ENCODE peak calls at places on chromosomes 7 and 10, in ten cellular contexts. T is thoracic aorta, K is heart right ventricle, Q is sigmoid colon, U is astrocyte, S is coronary artery, H is stomach, B is tibial artery, C is right lobe of liver, W is astrocyte of the cerebellum. Z is an unnamed sample.
A peak's percentile ranks its signal among the peaks of the same experiment; 100 is the strongest.

GRCh38 chr10:29409241-29410051 is 120.6 kb downstream of the LYZL1 start:
- DNase-seq in T (peak; percentile 13), K (peak; percentile 82), Q (peak; percentile 89), U (peak; percentile 61), S (peak; percentile 85), H (peak; percentile 79), B (peak; percentile 86), C (peak; percentile 81), W (no peak), Z (no peak)

GRCh38 chr10:103576862-103577261 is 83.4 kb downstream of the NEURL1 start:
- DNase-seq in T (no peak), K (no peak), Q (no peak), U (no peak), S (no peak), H (peak; percentile 59), B (no peak), C (no peak), W (no peak), Z (no peak)

GRCh38 chr10:124493191-124493936 is 31.7 kb downstream of the LHPP start:
- DNase-seq in T (no peak), K (no peak), Q (no peak), U (no peak), S (no peak), H (no peak), B (no peak), C (no peak), W (no peak), Z (no peak)

GRCh38 chr7:30726296-30727006 is 25.5 kb upstream of the INMT start:
- DNase-seq in T (no peak), K (no peak), Q (no peak), U (no peak), S (no peak), H (no peak), B (no peak), C (no peak), W (no peak), Z (no peak)

GRCh38 chr7:4204530-4205165 is 477.4 kb upstream of the FOXK1 start:
- DNase-seq in T (no peak), K (no peak), Q (no peak), U (no peak), S (no peak), H (no peak), B (no peak), C (no peak), W (no peak), Z (no peak)

GRCh38 chr10:85651507-85651902 is 715.1 kb downstream of the GRID1 start:
- DNase-seq in T (no peak), K (peak; percentile 16), Q (no peak), U (no peak), S (no peak), H (no peak), B (no peak), C (no peak), W (no peak), Z (no peak)

GRCh38 chr7:145360511-145361100 is 524.8 kb upstream of the TPK1 start:
- DNase-seq in T (no peak), K (no peak), Q (no peak), U (no peak), S (no peak), H (no peak), B (no peak), C (peak; percentile 17), W (no peak), Z (no peak)

GRCh38 chr10:71812913-71813590 is 38.0 kb downstream of the PSAP start:
- DNase-seq in T (no peak), K (no peak), Q (no peak), U (no peak), S (no peak), H (no peak), B (no peak), C (no peak), W (no peak), Z (no peak)

GRCh38 chr10:70785190-70785589 is at the start of gene TBATA:
- DNase-seq in T (no peak), K (no peak), Q (no peak), U (no peak), S (no peak), H (no peak), B (no peak), C (no peak), W (no peak), Z (no peak)

GRCh38 chr10:71371750-71372166 is 25.0 kb upstream of the CDH23 start:
- DNase-seq in T (no peak), K (no peak), Q (no peak), U (no peak), S (no peak), H (no peak), B (no peak), C (no peak), W (no peak), Z (no peak)

DNA sequence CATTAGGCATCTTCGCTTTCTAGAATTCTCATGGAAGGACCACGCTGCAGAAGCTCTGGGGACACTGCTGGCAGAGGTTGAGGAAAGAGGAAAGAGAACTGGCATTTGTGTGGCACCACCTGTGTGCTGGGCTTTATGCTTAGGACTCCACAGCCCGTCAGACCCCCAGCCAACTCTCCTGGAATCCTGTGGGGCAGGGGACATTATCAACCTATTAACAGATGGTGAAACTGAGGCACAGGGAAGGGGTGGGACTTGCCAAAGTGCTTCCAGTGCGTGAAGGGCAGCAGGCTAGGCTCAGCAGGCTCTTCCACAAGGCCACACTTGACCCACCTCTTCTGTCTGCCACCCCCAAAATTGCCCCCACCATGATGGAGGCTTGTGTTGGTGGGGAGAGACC is 46.8 kb downstream of the ZCCHC24 start:
- DNase-seq in T (no peak), K (no peak), Q (no peak), U (no peak), S (no peak), H (no peak), B (no peak), C (no peak), W (no peak), Z (no peak)
- TF ChIP-seq CTCF in T (no peak), K (no peak), Q (no peak), U (no peak), S (no peak), H (no peak), B (no peak), C (no peak), W (no peak), Z (no peak)

GRCh38 chr10:47150581-47150980 is 149.4 kb upstream of the GDF10 start:
- DNase-seq in T (no peak), K (no peak), Q (no peak), U (no peak), S (no peak), H (no peak), B (no peak), C (no peak), W (no peak), Z (no peak)
- H3K4me3 ChIP-seq in T (no peak overlapping the region), K (no peak overlapping the region), Q (no peak overlapping the region), U (no peak overlapping the region), S (no peak overlapping the region), H (no peak overlapping the region), B (no peak overlapping the region), C (no peak overlapping the region), W (no peak overlapping the region), Z (no peak overlapping the region)

DNA sequence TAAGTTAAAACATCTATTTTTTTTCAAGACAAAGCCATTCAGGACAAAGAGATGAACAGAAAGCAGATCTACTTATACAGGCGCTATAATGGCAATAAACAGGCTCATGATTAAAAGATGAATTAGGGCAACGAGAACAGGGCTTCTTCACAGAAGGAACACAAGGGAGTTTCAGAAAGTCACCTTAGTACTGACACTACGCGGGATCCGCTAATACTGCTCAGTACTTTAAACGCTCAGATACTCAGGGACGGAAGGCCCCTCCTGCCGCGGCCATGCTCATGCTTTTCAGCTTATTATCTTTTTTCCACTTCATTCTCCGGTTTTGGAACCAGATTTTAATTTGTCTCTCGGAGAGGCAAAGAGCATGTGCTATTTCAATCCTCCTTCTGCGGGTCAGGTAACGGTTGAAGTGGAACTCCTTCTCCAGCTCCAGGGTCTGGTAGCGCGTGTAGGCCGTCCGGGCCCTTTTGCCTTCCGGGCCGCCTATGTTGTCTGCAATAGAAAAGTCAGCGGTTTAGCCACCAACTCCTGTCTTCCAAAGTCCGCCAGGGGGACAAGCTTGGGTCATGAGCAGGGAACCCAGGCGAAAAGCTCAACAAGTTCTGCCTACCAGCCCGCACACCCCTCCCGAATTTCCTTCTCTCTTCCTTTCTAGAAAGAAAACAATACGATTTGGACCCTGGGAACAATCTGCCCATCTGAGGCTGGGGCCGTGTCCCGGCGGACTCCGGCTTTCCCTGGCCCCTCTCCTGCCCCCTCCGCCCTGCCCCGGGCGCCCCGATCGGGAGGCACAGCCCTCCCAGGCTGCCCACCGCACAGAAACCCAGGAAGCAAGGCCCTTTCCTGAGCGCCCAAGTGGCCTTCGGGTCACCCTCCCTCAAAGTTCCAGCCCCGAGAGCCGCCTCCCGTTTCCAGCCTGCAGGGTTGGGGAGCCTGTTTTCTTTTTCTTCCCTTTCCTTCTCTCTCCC is 1.6 kb downstream of the HOXA5 start:
- DNase-seq in T (no peak), K (no peak), Q (no peak), U (no peak), S (peak; percentile 65), H (no peak), B (peak; percentile 60), C (no peak), W (no peak), Z (no peak)
- TF ChIP-seq CTCF in T (peak; percentile 47), K (no peak), Q (no peak), U (no peak), S (no peak), H (no peak), B (no peak), C (no peak), W (peak; percentile 5), Z (peak; percentile 34)

GRCh38 chr10:15230257-15230656 is 61.8 kb upstream of the NMT2 start:
- DNase-seq in T (no peak), K (no peak), Q (no peak), U (no peak), S (no peak), H (no peak), B (no peak), C (no peak), W (no peak), Z (no peak)

GRCh38 chr10:15225511-15225910 is 57.0 kb upstream of the NMT2 start:
- DNase-seq in T (no peak), K (no peak), Q (no peak), U (no peak), S (no peak), H (no peak), B (no peak), C (no peak), W (no peak), Z (no peak)

GRCh38 chr10:15229268-15229667 is 60.8 kb upstream of the NMT2 start:
- DNase-seq in T (no peak), K (no peak), Q (no peak), U (no peak), S (no peak), H (no peak), B (no peak), C (no peak), W (no peak), Z (no peak)

GRCh38 chr10:15227611-15228372 is 59.3 kb upstream of the NMT2 start:
- DNase-seq in T (no peak), K (no peak), Q (no peak), U (peak; percentile 66), S (no peak), H (no peak), B (no peak), C (no peak), W (no peak), Z (no peak)

DNA sequence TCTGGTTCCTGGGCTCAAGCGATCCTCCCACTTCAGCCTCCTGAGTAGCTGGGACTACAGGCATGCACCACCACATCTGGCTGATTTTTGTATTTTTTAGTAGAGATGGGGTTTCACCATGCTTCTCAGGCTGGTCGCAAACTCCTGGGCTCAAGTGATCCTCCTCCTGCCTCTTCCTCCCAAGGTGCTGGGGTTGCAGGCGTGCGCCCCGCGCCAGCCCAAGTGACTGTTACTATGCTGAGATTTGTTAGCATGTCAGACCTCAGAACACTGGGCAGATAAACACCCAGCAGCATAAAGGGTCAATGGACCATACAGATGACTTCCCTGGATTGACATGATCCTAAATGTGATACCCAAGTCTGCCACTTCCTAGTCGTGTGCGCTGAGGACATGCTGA is 59.9 kb upstream of the NMT2 start:
- DNase-seq in T (no peak), K (no peak), Q (no peak), U (no peak), S (no peak), H (no peak), B (no peak), C (no peak), W (no peak), Z (no peak)
- H3K4me3 ChIP-seq in T (no peak overlapping the region), K (no peak overlapping the region), Q (no peak overlapping the region), U (no peak overlapping the region), S (no peak overlapping the region), H (no peak overlapping the region), B (no peak overlapping the region), C (no peak overlapping the region), W (no peak overlapping the region), Z (no peak overlapping the region)